ENCODE peak calls at places on chromosomes 11 and 22, in six cellular contexts. D, L, Z, M, S and U are unnamed samples.

GRCh38 chr22:50201191-50202129 is 649 bp downstream of the SELENOO start:
- DNase-seq in D (no peak), L (no peak), Z (no peak), M (no peak), S (peak), U (no peak)

GRCh38 chr22:45096256-45096907 is 67.3 kb upstream of the NUP50 start:
- DNase-seq in D (peak), L (peak), Z (peak), M (peak), S (peak), U (peak)

GRCh38 chr22:34344702-34345101 is 424.4 kb upstream of the LARGE1 start:
- DNase-seq in D (no peak), L (no peak), Z (no peak), M (no peak), S (no peak), U (no peak)

GRCh38 chr22:44046485-44047141 is 22.5 kb downstream of the PARVB start:
- DNase-seq in D (no peak), L (no peak), Z (no peak), M (no peak), S (no peak), U (no peak)

GRCh38 chr11:13259374-13259773 is 18.2 kb upstream of the BMAL1 start:
- DNase-seq in D (no peak), L (no peak), Z (no peak), M (no peak), S (no peak), U (no peak)

GRCh38 chr22:50525104-50525958 is at the start of gene SCO2:
- DNase-seq in D (peak), L (peak), Z (peak), M (peak), S (peak), U (peak)

GRCh38 chr11:80163011-80163410 is 722.2 kb upstream of the TENM4 start:
- DNase-seq in D (no peak), L (no peak), Z (no peak), M (no peak), S (no peak), U (no peak)

GRCh38 chr22:44351685-44352377 is 39.1 kb upstream of the SHISAL1 start:
- DNase-seq in D (peak), L (peak), Z (peak), M (peak), S (peak), U (no peak)

GRCh38 chr11:2670541-2671100 is 29.2 kb downstream of the KCNQ1OT1 start:
- DNase-seq in D (no peak), L (no peak), Z (no peak), M (no peak), S (no peak), U (no peak)

GRCh38 chr11:114162719-114163123 is 103.2 kb downstream of the ZBTB16 start:
- DNase-seq in D (peak), L (peak), Z (no peak), M (peak), S (peak), U (no peak)

GRCh38 chr11:72965672-72966071 is 151.5 kb downstream of the ATG16L2 start:
- DNase-seq in D (no peak), L (no peak), Z (no peak), M (no peak), S (no peak), U (no peak)

GRCh38 chr11:124801014-124801413 is 808 bp upstream of the MSANTD2 start:
- DNase-seq in D (no peak), L (no peak), Z (no peak), M (no peak), S (peak), U (no peak)